ENCODE peak calls at places on chromosome 9, in four cellular contexts. W is stimulated activated CD4-positive, alpha-beta T cell treated with anti-CD3 and anti-CD28 coated beads, Interleukin-2, amount 100 ng/mL, for 48 hours; D is endothelial cell of umbilical vein; J is dorsolateral prefrontal cortex. C is an unnamed sample.

GRCh38 chr9:133477992-133478850 is 678 bp downstream of the SLC2A6 start:
- DNase-seq in W (no peak), D (peak), J (no peak), C (no peak)

GRCh38 chr9:33147770-33148169 is 19.4 kb downstream of the B4GALT1 start:
- DNase-seq in D (no peak), J (no peak), W (no peak), C (no peak)

GRCh38 chr9:125890793-125891192 is 143.6 kb downstream of the PBX3 start:
- DNase-seq in J (no peak), D (no peak), W (no peak), C (no peak)

GRCh38 chr9:90131568-90131967 is 511.1 kb downstream of the DIRAS2 start:
- DNase-seq in W (no peak), D (no peak), J (no peak), C (no peak)

GRCh38 chr9:36781532-36781931 is 208.8 kb downstream of the MELK start:
- DNase-seq in W (no peak), D (peak), J (no peak), C (no peak)

GRCh38 chr9:134914501-134914834 is 3.2 kb downstream of the FCN1 start:
- DNase-seq in D (no peak), J (no peak), W (no peak), C (no peak)

GRCh38 chr9:16001856-16002255 is 449.0 kb downstream of the CCDC171 start:
- DNase-seq in D (no peak), W (no peak), J (no peak), C (no peak)

GRCh38 chr9:10744669-10745068 is 131.9 kb upstream of the PTPRD start:
- DNase-seq in D (no peak), W (no peak), J (no peak), C (no peak)

GRCh38 chr9:84667571-84668203 is 1.8 kb upstream of the NTRK2 start:
- DNase-seq in J (peak), D (peak), W (no peak), C (peak)

GRCh38 chr9:128108784-128109709 is 18.5 kb downstream of the PTGES2 start:
- DNase-seq in W (no peak), J (no peak), D (no peak), C (no peak)

GRCh38 chr9:134636142-134636507 is 5.5 kb upstream of the COL5A1 start:
- DNase-seq in J (no peak), W (no peak), D (no peak), C (no peak)

GRCh38 chr9:135910757-135911156 is 3.4 kb upstream of the CAMSAP1 start:
- DNase-seq in D (no peak), W (no peak), J (no peak), C (no peak)

GRCh38 chr9:136327313-136327971 is at the start of gene GPSM1:
- DNase-seq in J (no peak), D (peak), W (peak), C (peak)

GRCh38 chr9:98922721-98923435 is 20.8 kb upstream of the COL15A1 start:
- DNase-seq in W (no peak), J (no peak), D (no peak), C (no peak)

GRCh38 chr9:124273428-124274153 is 15.8 kb downstream of the NEK6 start:
- DNase-seq in J (no peak), W (no peak), D (no peak), C (no peak)

GRCh38 chr9:136554870-136555269 is 9.0 kb upstream of the NOTCH1 start:
- DNase-seq in D (no peak), J (no peak), W (no peak), C (no peak)

GRCh38 chr9:794386-794785 is 47.1 kb upstream of the DMRT1 start:
- DNase-seq in D (no peak), W (no peak), J (no peak), C (no peak)